ENCODE peak calls at places on chromosomes 7 and 10, in four cellular contexts. V is tibial artery; N is CD8-positive, alpha-beta T cell; Q is ovary. Y is an unnamed sample.

GRCh38 chr10:9957352-9957751 is 1060.3 kb upstream of the CELF2 start:
- DNase-seq in V (no peak), N (no peak), Q (no peak), Y (no peak)

GRCh38 chr7:68694656-68695055 is 903.6 kb upstream of the AUTS2 start:
- DNase-seq in V (no peak), N (no peak), Q (no peak), Y (no peak)

GRCh38 chr7:64758151-64758550 is 36.1 kb upstream of the ZNF138 start:
- DNase-seq in V (no peak), N (no peak), Q (no peak), Y (no peak)

GRCh38 chr10:78432582-78432981 is 398.9 kb downstream of the RPS24 start:
- DNase-seq in V (peak), N (no peak), Q (peak), Y (no peak)

GRCh38 chr7:74289660-74290589 is 718 bp downstream of the CLIP2 start:
- DNase-seq in V (peak), N (peak), Q (peak), Y (peak)

GRCh38 chr7:44309271-44310091 is 15.9 kb downstream of the CAMK2B start:
- DNase-seq in V (no peak), N (peak), Q (peak), Y (peak)

GRCh38 chr7:36658603-36659516 is 65.4 kb downstream of the AOAH start:
- DNase-seq in V (no peak), N (no peak), Q (no peak), Y (no peak)

GRCh38 chr10:24850726-24851300 is 101.6 kb downstream of the PRTFDC1 start:
- DNase-seq in V (no peak), N (no peak), Q (no peak), Y (no peak)

GRCh38 chr7:86592185-86592584 is 51.5 kb upstream of the GRM3 start:
- DNase-seq in V (no peak), N (no peak), Q (no peak), Y (no peak)

GRCh38 chr10:43166207-43166878 is 28.1 kb downstream of the CSGALNACT2 start:
- DNase-seq in V (no peak), N (no peak), Q (no peak), Y (no peak)

GRCh38 chr10:132911712-132912097 is 30.7 kb downstream of the CFAP46 start:
- DNase-seq in V (peak), N (no peak), Q (peak), Y (no peak)

GRCh38 chr10:50577681-50578350 is 45.9 kb downstream of the SGMS1 start:
- DNase-seq in V (no peak), N (no peak), Q (no peak), Y (peak)

GRCh38 chr10:16477757-16478156 is 40.9 kb downstream of the PTER start:
- DNase-seq in V (no peak), N (no peak), Q (no peak), Y (no peak)

GRCh38 chr10:116833986-116834760 is 15.1 kb upstream of the ENO4 start:
- DNase-seq in V (no peak), N (no peak), Q (no peak), Y (no peak)

GRCh38 chr7:55055479-55055878 is 36.7 kb downstream of the EGFR start:
- DNase-seq in V (no peak), N (no peak), Q (no peak), Y (no peak)

GRCh38 chr7:55053651-55054226 is 34.9 kb downstream of the EGFR start:
- DNase-seq in V (no peak), N (no peak), Q (no peak), Y (no peak)

GRCh38 chr7:55056068-55056467 is 37.3 kb downstream of the EGFR start:
- DNase-seq in V (no peak), N (no peak), Q (no peak), Y (no peak)

GRCh38 chr7:55054252-55054651 is 35.4 kb downstream of the EGFR start:
- DNase-seq in V (peak), N (no peak), Q (no peak), Y (no peak)

GRCh38 chr7:55054758-55055157 is 35.9 kb downstream of the EGFR start:
- DNase-seq in V (no peak), N (no peak), Q (no peak), Y (no peak)
- H3K27ac ChIP-seq in V (no peak), N (no peak), Q (no peak), Y (no peak)

DNA sequence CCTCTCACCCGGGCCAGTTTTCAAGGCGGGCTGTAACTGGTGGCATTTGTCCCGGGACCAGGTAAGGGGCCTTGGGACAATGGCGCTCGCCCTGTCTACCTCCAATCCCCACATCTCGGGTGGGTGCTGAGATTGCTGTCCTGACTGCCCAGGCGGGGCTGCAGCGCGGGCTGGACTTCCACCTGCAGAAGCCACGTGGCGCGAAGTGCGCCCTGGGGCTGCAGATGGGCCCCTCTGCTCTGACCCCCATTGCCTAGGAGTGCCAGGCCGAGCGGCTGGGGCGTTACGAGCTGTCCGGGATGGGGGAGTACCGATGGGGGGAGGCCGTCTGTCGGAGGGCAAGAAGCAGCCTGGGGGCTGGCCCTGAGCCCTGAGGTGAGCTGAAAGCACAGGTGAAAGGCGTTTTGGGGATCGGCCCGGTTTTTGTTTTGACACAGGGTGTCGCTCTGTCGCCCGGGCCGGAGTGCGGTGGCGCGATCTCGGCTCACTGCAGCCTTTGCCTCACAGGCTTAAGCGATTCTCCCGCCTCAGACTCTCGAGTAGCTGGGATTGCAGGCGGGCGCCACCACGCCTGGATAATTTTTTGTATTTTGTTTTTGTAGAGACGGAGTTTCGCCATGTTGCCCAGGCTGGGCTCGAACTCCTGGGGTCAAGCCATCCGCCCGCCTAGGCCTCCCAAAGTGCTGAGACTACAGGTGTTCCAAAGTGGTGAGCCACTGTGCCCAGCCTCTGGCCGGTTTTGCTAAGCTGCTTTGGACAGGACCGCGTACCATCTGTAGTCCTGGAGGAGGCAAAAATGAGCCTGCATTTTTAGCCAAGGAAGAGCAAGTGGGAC is at the start of gene SFXN2:
- DNase-seq in V (no peak), N (no peak), Q (no peak), Y (no peak)
- TF ChIP-seq CTCF in V (no peak), N (no peak), Q (no peak), Y (no peak)

GRCh38 chr10:110636932-110637557 is 7.1 kb upstream of the RBM20 start:
- DNase-seq in V (no peak), N (no peak), Q (no peak), Y (no peak)

GRCh38 chr10:110636572-110636931 is 7.6 kb upstream of the RBM20 start:
- DNase-seq in V (no peak), N (no peak), Q (no peak), Y (no peak)

GRCh38 chr10:110634527-110635209 is 9.5 kb upstream of the RBM20 start:
- DNase-seq in V (peak), N (no peak), Q (no peak), Y (peak)

GRCh38 chr10:110638319-110638718 is 5.8 kb upstream of the RBM20 start:
- DNase-seq in V (no peak), N (no peak), Q (no peak), Y (no peak)

GRCh38 chr10:110637558-110638053 is 6.5 kb upstream of the RBM20 start:
- DNase-seq in V (no peak), N (no peak), Q (no peak), Y (no peak)
- H3K27ac ChIP-seq in V (peak), N (no peak), Q (no peak), Y (no peak)

GRCh38 chr7:117871778-117872538 is 1.3 kb downstream of the CTTNBP2 start:
- DNase-seq in V (peak), N (no peak), Q (peak), Y (peak)
- TF ChIP-seq CTCF in V (no peak), N (no peak), Q (no peak), Y (no peak)